ENCODE peak calls at places on chromosomes 6 and 20, in eight cellular contexts. One of them, this sample, is unnamed.

GRCh38 chr6:158761746-158762145 is 57.4 kb downstream of the EZR start:
- DNase-seq in HL-60: no peak
- DNase-seq in H54: no peak
- DNase-seq in CD4-positive, alpha-beta T cell: no peak
- DNase-seq in HT1080: no peak
- DNase-seq in stimulated activated naive B cell treated with anti-CD40 and anti-IgM and Interleukin-4, amounts not matched to agents 10 μg/mL and 1 μg/mL and 100 μg/mL, for 72 hours: no peak
- DNase-seq in left ventricle myocardium inferior: no peak
- DNase-seq in cardiac muscle cell: no peak
- DNase-seq in this sample: no peak

GRCh38 chr6:91435630-91436029 is 848.8 kb upstream of the MAP3K7 start:
- DNase-seq in HT1080: peak
- DNase-seq in left ventricle myocardium inferior: no peak
- DNase-seq in HL-60: no peak
- DNase-seq in cardiac muscle cell: no peak
- DNase-seq in stimulated activated naive B cell treated with anti-CD40 and anti-IgM and Interleukin-4, amounts not matched to agents 10 μg/mL and 1 μg/mL and 100 μg/mL, for 72 hours: no peak
- DNase-seq in H54: no peak
- DNase-seq in CD4-positive, alpha-beta T cell: no peak
- DNase-seq in this sample: no peak

GRCh38 chr20:16245879-16246278 is 327.4 kb downstream of the KIF16B start:
- DNase-seq in stimulated activated naive B cell treated with anti-CD40 and anti-IgM and Interleukin-4, amounts not matched to agents 10 μg/mL and 1 μg/mL and 100 μg/mL, for 72 hours: no peak
- DNase-seq in cardiac muscle cell: no peak
- DNase-seq in CD4-positive, alpha-beta T cell: no peak
- DNase-seq in left ventricle myocardium inferior: no peak
- DNase-seq in HL-60: no peak
- DNase-seq in HT1080: no peak
- DNase-seq in H54: no peak
- DNase-seq in this sample: no peak

GRCh38 chr6:11493979-11494378 is 43.6 kb upstream of the TMEM170B start:
- DNase-seq in H54: no peak
- DNase-seq in HT1080: no peak
- DNase-seq in stimulated activated naive B cell treated with anti-CD40 and anti-IgM and Interleukin-4, amounts not matched to agents 10 μg/mL and 1 μg/mL and 100 μg/mL, for 72 hours: no peak
- DNase-seq in cardiac muscle cell: no peak
- DNase-seq in HL-60: no peak
- DNase-seq in left ventricle myocardium inferior: no peak
- DNase-seq in CD4-positive, alpha-beta T cell: no peak
- DNase-seq in this sample: no peak

GRCh38 chr20:34089655-34090324 is 22.3 kb downstream of the EIF2S2 start:
- DNase-seq in H54: no peak
- DNase-seq in HL-60: no peak
- DNase-seq in cardiac muscle cell: peak
- DNase-seq in HT1080: no peak
- DNase-seq in left ventricle myocardium inferior: peak
- DNase-seq in stimulated activated naive B cell treated with anti-CD40 and anti-IgM and Interleukin-4, amounts not matched to agents 10 μg/mL and 1 μg/mL and 100 μg/mL, for 72 hours: no peak
- DNase-seq in CD4-positive, alpha-beta T cell: no peak
- DNase-seq in this sample: no peak

GRCh38 chr6:39927159-39927558 is 7.1 kb downstream of the MOCS1 start:
- DNase-seq in cardiac muscle cell: no peak
- DNase-seq in left ventricle myocardium inferior: no peak
- DNase-seq in HL-60: no peak
- DNase-seq in stimulated activated naive B cell treated with anti-CD40 and anti-IgM and Interleukin-4, amounts not matched to agents 10 μg/mL and 1 μg/mL and 100 μg/mL, for 72 hours: no peak
- DNase-seq in CD4-positive, alpha-beta T cell: no peak
- DNase-seq in HT1080: peak
- DNase-seq in H54: peak
- DNase-seq in this sample: peak

GRCh38 chr6:106080106-106081095 is 5.7 kb upstream of the PRDM1 start:
- DNase-seq in HT1080: no peak
- DNase-seq in cardiac muscle cell: no peak
- DNase-seq in stimulated activated naive B cell treated with anti-CD40 and anti-IgM and Interleukin-4, amounts not matched to agents 10 μg/mL and 1 μg/mL and 100 μg/mL, for 72 hours: no peak
- DNase-seq in HL-60: no peak
- DNase-seq in left ventricle myocardium inferior: no peak
- DNase-seq in CD4-positive, alpha-beta T cell: no peak
- DNase-seq in H54: no peak
- DNase-seq in this sample: no peak

GRCh38 chr6:13762648-13763441 is 51.2 kb upstream of the RANBP9 start:
- DNase-seq in CD4-positive, alpha-beta T cell: no peak
- DNase-seq in HT1080: peak
- DNase-seq in stimulated activated naive B cell treated with anti-CD40 and anti-IgM and Interleukin-4, amounts not matched to agents 10 μg/mL and 1 μg/mL and 100 μg/mL, for 72 hours: no peak
- DNase-seq in left ventricle myocardium inferior: no peak
- DNase-seq in H54: no peak
- DNase-seq in cardiac muscle cell: no peak
- DNase-seq in HL-60: peak
- DNase-seq in this sample: no peak

GRCh38 chr20:48192109-48192508 is 406.8 kb upstream of the SULF2 start:
- DNase-seq in CD4-positive, alpha-beta T cell: no peak
- DNase-seq in HL-60: no peak
- DNase-seq in left ventricle myocardium inferior: no peak
- DNase-seq in H54: no peak
- DNase-seq in HT1080: no peak
- DNase-seq in stimulated activated naive B cell treated with anti-CD40 and anti-IgM and Interleukin-4, amounts not matched to agents 10 μg/mL and 1 μg/mL and 100 μg/mL, for 72 hours: no peak
- DNase-seq in cardiac muscle cell: no peak
- DNase-seq in this sample: no peak

GRCh38 chr20:20199338-20200160 is 147.2 kb downstream of the CFAP61 start:
- DNase-seq in cardiac muscle cell: no peak
- DNase-seq in CD4-positive, alpha-beta T cell: no peak
- DNase-seq in stimulated activated naive B cell treated with anti-CD40 and anti-IgM and Interleukin-4, amounts not matched to agents 10 μg/mL and 1 μg/mL and 100 μg/mL, for 72 hours: no peak
- DNase-seq in HL-60: no peak
- DNase-seq in left ventricle myocardium inferior: no peak
- DNase-seq in H54: no peak
- DNase-seq in HT1080: no peak
- DNase-seq in this sample: peak

GRCh38 chr6:117469791-117470190 is 12.7 kb upstream of the DCBLD1 start:
- DNase-seq in left ventricle myocardium inferior: no peak
- DNase-seq in stimulated activated naive B cell treated with anti-CD40 and anti-IgM and Interleukin-4, amounts not matched to agents 10 μg/mL and 1 μg/mL and 100 μg/mL, for 72 hours: no peak
- DNase-seq in cardiac muscle cell: no peak
- DNase-seq in H54: no peak
- DNase-seq in HL-60: no peak
- DNase-seq in HT1080: no peak
- DNase-seq in CD4-positive, alpha-beta T cell: no peak
- DNase-seq in this sample: no peak

GRCh38 chr20:64090165-64090564 is 6.0 kb upstream of the LKAAEAR1 start:
- DNase-seq in HL-60: no peak
- DNase-seq in stimulated activated naive B cell treated with anti-CD40 and anti-IgM and Interleukin-4, amounts not matched to agents 10 μg/mL and 1 μg/mL and 100 μg/mL, for 72 hours: no peak
- DNase-seq in CD4-positive, alpha-beta T cell: no peak
- DNase-seq in left ventricle myocardium inferior: no peak
- DNase-seq in cardiac muscle cell: no peak
- DNase-seq in HT1080: no peak
- DNase-seq in H54: no peak
- DNase-seq in this sample: no peak

GRCh38 chr6:54441687-54442248 is 133.5 kb downstream of the TINAG start:
- DNase-seq in cardiac muscle cell: no peak
- DNase-seq in HL-60: no peak
- DNase-seq in left ventricle myocardium inferior: no peak
- DNase-seq in H54: no peak
- DNase-seq in HT1080: no peak
- DNase-seq in CD4-positive, alpha-beta T cell: no peak
- DNase-seq in stimulated activated naive B cell treated with anti-CD40 and anti-IgM and Interleukin-4, amounts not matched to agents 10 μg/mL and 1 μg/mL and 100 μg/mL, for 72 hours: no peak
- DNase-seq in this sample: no peak

GRCh38 chr6:107458687-107459282 is 579 bp downstream of the PDSS2 start:
- DNase-seq in CD4-positive, alpha-beta T cell: peak
- DNase-seq in left ventricle myocardium inferior: peak
- DNase-seq in stimulated activated naive B cell treated with anti-CD40 and anti-IgM and Interleukin-4, amounts not matched to agents 10 μg/mL and 1 μg/mL and 100 μg/mL, for 72 hours: no peak
- DNase-seq in cardiac muscle cell: peak
- DNase-seq in HT1080: no peak
- DNase-seq in HL-60: no peak
- DNase-seq in H54: peak
- DNase-seq in this sample: peak

GRCh38 chr6:52566853-52567279 is 10.0 kb downstream of the TRAM2 start:
- DNase-seq in HL-60: no peak
- DNase-seq in cardiac muscle cell: no peak
- DNase-seq in left ventricle myocardium inferior: no peak
- DNase-seq in H54: no peak
- DNase-seq in stimulated activated naive B cell treated with anti-CD40 and anti-IgM and Interleukin-4, amounts not matched to agents 10 μg/mL and 1 μg/mL and 100 μg/mL, for 72 hours: no peak
- DNase-seq in HT1080: peak
- DNase-seq in CD4-positive, alpha-beta T cell: no peak
- DNase-seq in this sample: peak

GRCh38 chr6:72689107-72689954 is 67.5 kb downstream of the KCNQ5 start:
- DNase-seq in H54: no peak
- DNase-seq in HT1080: no peak
- DNase-seq in HL-60: no peak
- DNase-seq in left ventricle myocardium inferior: no peak
- DNase-seq in stimulated activated naive B cell treated with anti-CD40 and anti-IgM and Interleukin-4, amounts not matched to agents 10 μg/mL and 1 μg/mL and 100 μg/mL, for 72 hours: peak
- DNase-seq in CD4-positive, alpha-beta T cell: no peak
- DNase-seq in cardiac muscle cell: no peak
- DNase-seq in this sample: no peak

GRCh38 chr20:56451056-56451765 is 17.2 kb upstream of the RTF2 start:
- DNase-seq in CD4-positive, alpha-beta T cell: no peak
- DNase-seq in HT1080: no peak
- DNase-seq in left ventricle myocardium inferior: no peak
- DNase-seq in HL-60: peak
- DNase-seq in stimulated activated naive B cell treated with anti-CD40 and anti-IgM and Interleukin-4, amounts not matched to agents 10 μg/mL and 1 μg/mL and 100 μg/mL, for 72 hours: no peak
- DNase-seq in H54: no peak
- DNase-seq in cardiac muscle cell: no peak
- DNase-seq in this sample: no peak

GRCh38 chr6:164859791-164860190 is 449.6 kb downstream of the C6orf118 start:
- DNase-seq in cardiac muscle cell: peak
- DNase-seq in stimulated activated naive B cell treated with anti-CD40 and anti-IgM and Interleukin-4, amounts not matched to agents 10 μg/mL and 1 μg/mL and 100 μg/mL, for 72 hours: no peak
- DNase-seq in H54: no peak
- DNase-seq in HT1080: peak
- DNase-seq in HL-60: no peak
- DNase-seq in left ventricle myocardium inferior: no peak
- DNase-seq in CD4-positive, alpha-beta T cell: no peak
- DNase-seq in this sample: peak

GRCh38 chr6:79878142-79878748 is 69.1 kb downstream of the ELOVL4 start:
- DNase-seq in HL-60: no peak
- DNase-seq in left ventricle myocardium inferior: peak
- DNase-seq in CD4-positive, alpha-beta T cell: no peak
- DNase-seq in stimulated activated naive B cell treated with anti-CD40 and anti-IgM and Interleukin-4, amounts not matched to agents 10 μg/mL and 1 μg/mL and 100 μg/mL, for 72 hours: no peak
- DNase-seq in HT1080: no peak
- DNase-seq in cardiac muscle cell: no peak
- DNase-seq in H54: no peak
- DNase-seq in this sample: no peak

GRCh38 chr20:57560554-57561355 is at the start of gene PCK1:
- DNase-seq in HT1080: no peak
- DNase-seq in HL-60: no peak
- DNase-seq in cardiac muscle cell: no peak
- DNase-seq in CD4-positive, alpha-beta T cell: no peak
- DNase-seq in left ventricle myocardium inferior: peak
- DNase-seq in stimulated activated naive B cell treated with anti-CD40 and anti-IgM and Interleukin-4, amounts not matched to agents 10 μg/mL and 1 μg/mL and 100 μg/mL, for 72 hours: no peak
- DNase-seq in H54: peak
- DNase-seq in this sample: no peak

GRCh38 chr6:151058021-151058733 is 181.6 kb upstream of the AKAP12 start:
- DNase-seq in stimulated activated naive B cell treated with anti-CD40 and anti-IgM and Interleukin-4, amounts not matched to agents 10 μg/mL and 1 μg/mL and 100 μg/mL, for 72 hours: no peak
- DNase-seq in left ventricle myocardium inferior: peak
- DNase-seq in cardiac muscle cell: no peak
- DNase-seq in H54: no peak
- DNase-seq in HT1080: no peak
- DNase-seq in CD4-positive, alpha-beta T cell: no peak
- DNase-seq in HL-60: no peak
- DNase-seq in this sample: no peak

GRCh38 chr20:23138682-23139081 is 52.6 kb upstream of the CD93 start:
- DNase-seq in stimulated activated naive B cell treated with anti-CD40 and anti-IgM and Interleukin-4, amounts not matched to agents 10 μg/mL and 1 μg/mL and 100 μg/mL, for 72 hours: no peak
- DNase-seq in cardiac muscle cell: no peak
- DNase-seq in HT1080: no peak
- DNase-seq in CD4-positive, alpha-beta T cell: no peak
- DNase-seq in left ventricle myocardium inferior: no peak
- DNase-seq in HL-60: no peak
- DNase-seq in H54: no peak
- DNase-seq in this sample: no peak

GRCh38 chr6:139625998-139626975 is 251.8 kb upstream of the CITED2 start:
- DNase-seq in CD4-positive, alpha-beta T cell: no peak
- DNase-seq in HL-60: peak
- DNase-seq in cardiac muscle cell: no peak
- DNase-seq in stimulated activated naive B cell treated with anti-CD40 and anti-IgM and Interleukin-4, amounts not matched to agents 10 μg/mL and 1 μg/mL and 100 μg/mL, for 72 hours: no peak
- DNase-seq in HT1080: peak
- DNase-seq in left ventricle myocardium inferior: no peak
- DNase-seq in H54: no peak
- DNase-seq in this sample: no peak

GRCh38 chr6:53107091-53107490 is 41.5 kb downstream of the GCM1 start:
- DNase-seq in H54: peak
- DNase-seq in HT1080: peak
- DNase-seq in CD4-positive, alpha-beta T cell: no peak
- DNase-seq in stimulated activated naive B cell treated with anti-CD40 and anti-IgM and Interleukin-4, amounts not matched to agents 10 μg/mL and 1 μg/mL and 100 μg/mL, for 72 hours: no peak
- DNase-seq in cardiac muscle cell: no peak
- DNase-seq in left ventricle myocardium inferior: no peak
- DNase-seq in HL-60: no peak
- DNase-seq in this sample: peak

GRCh38 chr6:31837612-31838553 is 10.3 kb downstream of the HSPA1B start:
- DNase-seq in HT1080: no peak
- DNase-seq in HL-60: peak
- DNase-seq in cardiac muscle cell: no peak
- DNase-seq in left ventricle myocardium inferior: no peak
- DNase-seq in H54: no peak
- DNase-seq in stimulated activated naive B cell treated with anti-CD40 and anti-IgM and Interleukin-4, amounts not matched to agents 10 μg/mL and 1 μg/mL and 100 μg/mL, for 72 hours: no peak
- DNase-seq in CD4-positive, alpha-beta T cell: no peak
- DNase-seq in this sample: no peak

GRCh38 chr6:166785131-166785530 is 158.1 kb upstream of the RPS6KA2 start:
- DNase-seq in HL-60: no peak
- DNase-seq in stimulated activated naive B cell treated with anti-CD40 and anti-IgM and Interleukin-4, amounts not matched to agents 10 μg/mL and 1 μg/mL and 100 μg/mL, for 72 hours: no peak
- DNase-seq in H54: no peak
- DNase-seq in HT1080: no peak
- DNase-seq in CD4-positive, alpha-beta T cell: no peak
- DNase-seq in left ventricle myocardium inferior: no peak
- DNase-seq in cardiac muscle cell: no peak
- DNase-seq in this sample: no peak

GRCh38 chr6:142874676-142875075 is 70.3 kb downstream of the HIVEP2 start:
- DNase-seq in left ventricle myocardium inferior: no peak
- DNase-seq in CD4-positive, alpha-beta T cell: no peak
- DNase-seq in HT1080: peak
- DNase-seq in H54: no peak
- DNase-seq in cardiac muscle cell: no peak
- DNase-seq in HL-60: no peak
- DNase-seq in stimulated activated naive B cell treated with anti-CD40 and anti-IgM and Interleukin-4, amounts not matched to agents 10 μg/mL and 1 μg/mL and 100 μg/mL, for 72 hours: no peak
- DNase-seq in this sample: peak

GRCh38 chr6:69866351-69867074 is at the start of gene COL19A1:
- DNase-seq in left ventricle myocardium inferior: peak
- DNase-seq in HT1080: no peak
- DNase-seq in cardiac muscle cell: peak
- DNase-seq in HL-60: peak
- DNase-seq in CD4-positive, alpha-beta T cell: peak
- DNase-seq in H54: no peak
- DNase-seq in stimulated activated naive B cell treated with anti-CD40 and anti-IgM and Interleukin-4, amounts not matched to agents 10 μg/mL and 1 μg/mL and 100 μg/mL, for 72 hours: peak
- DNase-seq in this sample: no peak

GRCh38 chr20:8219403-8219802 is 87.3 kb downstream of the PLCB1 start:
- DNase-seq in left ventricle myocardium inferior: no peak
- DNase-seq in HL-60: no peak
- DNase-seq in H54: no peak
- DNase-seq in CD4-positive, alpha-beta T cell: no peak
- DNase-seq in cardiac muscle cell: no peak
- DNase-seq in HT1080: no peak
- DNase-seq in stimulated activated naive B cell treated with anti-CD40 and anti-IgM and Interleukin-4, amounts not matched to agents 10 μg/mL and 1 μg/mL and 100 μg/mL, for 72 hours: no peak
- DNase-seq in this sample: no peak

GRCh38 chr6:135163440-135163738 is 17.7 kb upstream of the MYB start:
- DNase-seq in HT1080: no peak
- DNase-seq in CD4-positive, alpha-beta T cell: peak
- DNase-seq in stimulated activated naive B cell treated with anti-CD40 and anti-IgM and Interleukin-4, amounts not matched to agents 10 μg/mL and 1 μg/mL and 100 μg/mL, for 72 hours: peak
- DNase-seq in H54: no peak
- DNase-seq in cardiac muscle cell: no peak
- DNase-seq in HL-60: no peak
- DNase-seq in left ventricle myocardium inferior: no peak
- DNase-seq in this sample: no peak

GRCh38 chr6:45502446-45502845 is 124.7 kb upstream of the SUPT3H start:
- DNase-seq in HL-60: no peak
- DNase-seq in cardiac muscle cell: no peak
- DNase-seq in left ventricle myocardium inferior: no peak
- DNase-seq in H54: no peak
- DNase-seq in CD4-positive, alpha-beta T cell: no peak
- DNase-seq in stimulated activated naive B cell treated with anti-CD40 and anti-IgM and Interleukin-4, amounts not matched to agents 10 μg/mL and 1 μg/mL and 100 μg/mL, for 72 hours: no peak
- DNase-seq in HT1080: no peak
- DNase-seq in this sample: no peak

GRCh38 chr20:2652724-2653510 is 485 bp downstream of the NOP56 start:
- DNase-seq in HL-60: no peak
- DNase-seq in HT1080: no peak
- DNase-seq in stimulated activated naive B cell treated with anti-CD40 and anti-IgM and Interleukin-4, amounts not matched to agents 10 μg/mL and 1 μg/mL and 100 μg/mL, for 72 hours: no peak
- DNase-seq in cardiac muscle cell: peak
- DNase-seq in CD4-positive, alpha-beta T cell: peak
- DNase-seq in H54: no peak
- DNase-seq in left ventricle myocardium inferior: peak
- DNase-seq in this sample: no peak

GRCh38 chr6:36128793-36129192 is 1.5 kb upstream of the MAPK13 start:
- DNase-seq in stimulated activated naive B cell treated with anti-CD40 and anti-IgM and Interleukin-4, amounts not matched to agents 10 μg/mL and 1 μg/mL and 100 μg/mL, for 72 hours: no peak
- DNase-seq in HL-60: no peak
- DNase-seq in H54: no peak
- DNase-seq in left ventricle myocardium inferior: no peak
- DNase-seq in CD4-positive, alpha-beta T cell: no peak
- DNase-seq in HT1080: no peak
- DNase-seq in cardiac muscle cell: no peak
- DNase-seq in this sample: no peak

GRCh38 chr6:70277480-70277879 is 25.4 kb downstream of the COL9A1 start:
- DNase-seq in stimulated activated naive B cell treated with anti-CD40 and anti-IgM and Interleukin-4, amounts not matched to agents 10 μg/mL and 1 μg/mL and 100 μg/mL, for 72 hours: no peak
- DNase-seq in CD4-positive, alpha-beta T cell: no peak
- DNase-seq in HL-60: no peak
- DNase-seq in HT1080: no peak
- DNase-seq in cardiac muscle cell: no peak
- DNase-seq in H54: no peak
- DNase-seq in left ventricle myocardium inferior: no peak
- DNase-seq in this sample: no peak